ENCODE peak calls at places on chromosome 11, in ten cellular contexts. W, F, Z, D, M, I, E, R, S and K are unnamed samples. For H3K4me1, the result is how much of the 10 kb centered on the place peaks cover.

GRCh38 chr11:68987211-68987610 is 6.4 kb upstream of the MRGPRD start:
- DNase-seq in S (no peak), M (no peak), W (no peak), I (no peak), F (no peak), E (no peak), D (no peak), R (no peak), Z (peak), K (no peak)

GRCh38 chr11:77082838-77083552 is 16.2 kb downstream of the CAPN5 start:
- DNase-seq in R (no peak), Z (peak), I (peak), W (no peak), F (no peak), S (peak), M (peak), D (peak), E (peak), K (no peak)

GRCh38 chr11:95500466-95500865 is 269.5 kb upstream of the SESN3 start:
- DNase-seq in S (no peak), E (no peak), D (no peak), R (no peak), W (no peak), Z (no peak), I (no peak), F (no peak), M (no peak), K (no peak)

GRCh38 chr11:120694706-120695105 is 183.2 kb downstream of the GRIK4 start:
- DNase-seq in Z (no peak), F (no peak), I (no peak), D (no peak), R (no peak), M (peak), W (no peak), S (no peak), E (no peak), K (no peak)

GRCh38 chr11:14336507-14337503 is 22.2 kb downstream of the RRAS2 start:
- DNase-seq in M (no peak), F (no peak), R (peak), Z (no peak), I (peak), E (no peak), S (no peak), W (no peak), D (no peak), K (peak)

GRCh38 chr11:72578541-72578940 is 95.7 kb downstream of the PDE2A start:
- DNase-seq in S (no peak), E (peak), W (no peak), M (no peak), I (no peak), R (no peak), F (no peak), Z (peak), D (no peak), K (no peak)

GRCh38 chr11:65053826-65054503 is 4.4 kb downstream of the NAALADL1 start:
- DNase-seq in Z (no peak), E (no peak), M (peak), S (no peak), I (no peak), F (no peak), D (no peak), R (no peak), W (no peak), K (no peak)

GRCh38 chr11:113994077-113994954 is 19.4 kb downstream of the HTR3A start:
- DNase-seq in D (no peak), F (peak), S (no peak), W (no peak), M (peak), Z (no peak), R (no peak), I (peak), E (no peak), K (no peak)

GRCh38 chr11:110446594-110446993 is 16.8 kb downstream of the FDX1 start:
- DNase-seq in S (no peak), Z (no peak), W (no peak), I (no peak), F (no peak), D (no peak), R (no peak), M (no peak), E (no peak), K (no peak)

GRCh38 chr11:72223615-72224586 is 666 bp upstream of the INPPL1 start:
- DNase-seq in M (peak), D (peak), S (peak), E (peak), R (peak), I (peak), W (no peak), F (no peak), Z (peak), K (peak)

GRCh38 chr11:100632970-100633452 is 54.1 kb upstream of the ARHGAP42 start:
- DNase-seq in M (peak), W (no peak), I (peak), F (peak), E (peak), Z (no peak), S (peak), D (peak), R (no peak), K (peak)

GRCh38 chr11:103529217-103529684 is 420.0 kb downstream of the DYNC2H1 start:
- DNase-seq in W (no peak), Z (no peak), F (no peak), M (no peak), S (no peak), D (no peak), R (no peak), E (no peak), I (peak), K (peak)

GRCh38 chr11:44623716-44624491 is 58.4 kb downstream of the CD82 start:
- DNase-seq in W (no peak), I (no peak), Z (peak), M (no peak), R (no peak), F (peak), E (no peak), D (peak), S (no peak), K (peak)

GRCh38 chr11:123180166-123180565 is 14.9 kb downstream of the CLMP start:
- DNase-seq in I (no peak), E (no peak), S (no peak), W (no peak), R (no peak), F (no peak), D (no peak), Z (no peak), M (no peak), K (no peak)

GRCh38 chr11:10158461-10158860 is 135.6 kb downstream of the SBF2 start:
- DNase-seq in W (no peak), S (no peak), E (no peak), R (no peak), M (no peak), D (no peak), F (no peak), I (no peak), Z (no peak), K (no peak)

GRCh38 chr11:20163778-20164133 is 3.5 kb upstream of the DBX1 start:
- DNase-seq in I (no peak), F (no peak), E (no peak), Z (no peak), M (no peak), S (no peak), D (no peak), W (no peak), R (no peak), K (no peak)

GRCh38 chr11:88202498-88202897 is 27.3 kb upstream of the RAB38 start:
- DNase-seq in R (no peak), D (no peak), F (no peak), W (no peak), S (no peak), M (no peak), Z (no peak), E (no peak), I (no peak), K (no peak)

GRCh38 chr11:117037279-117037951 is 60.8 kb downstream of the SIK3 start:
- DNase-seq in M (peak), S (no peak), I (peak), Z (no peak), D (no peak), R (no peak), W (no peak), F (no peak), E (no peak), K (no peak)

GRCh38 chr11:48193876-48194275 is 22.7 kb upstream of the OR4B1 start:
- DNase-seq in D (no peak), E (no peak), I (peak), W (no peak), S (no peak), F (no peak), M (no peak), Z (no peak), R (no peak), K (no peak)

GRCh38 chr11:82939456-82939855 is 37.9 kb downstream of the DDIAS start:
- DNase-seq in R (no peak), D (no peak), I (no peak), M (no peak), F (no peak), E (no peak), S (no peak), W (no peak), Z (no peak), K (no peak)

GRCh38 chr11:95569207-95569606 is 220.4 kb downstream of the FAM76B start:
- DNase-seq in S (no peak), F (no peak), W (no peak), M (no peak), D (no peak), E (no peak), Z (no peak), R (no peak), I (no peak), K (no peak)

GRCh38 chr11:119168471-119169271 is at the start of gene NLRX1:
- DNase-seq in R (peak), D (peak), W (peak), S (peak), I (peak), Z (peak), E (peak), M (peak), F (peak), K (peak)

GRCh38 chr11:63901660-63902059 is 15.3 kb downstream of the RCOR2 start:
- DNase-seq in R (no peak), S (no peak), F (no peak), W (no peak), D (no peak), E (no peak), M (no peak), Z (no peak), I (peak), K (no peak)

GRCh38 chr11:112881461-112881860 is 79.8 kb upstream of the NCAM1 start:
- DNase-seq in W (no peak), E (peak), F (peak), R (no peak), M (peak), D (peak), Z (peak), S (peak), I (peak), K (peak)

GRCh38 chr11:112470355-112470754 is 209.7 kb upstream of the PLET1 start:
- DNase-seq in S (no peak), R (no peak), W (no peak), M (peak), I (peak), Z (no peak), F (no peak), D (no peak), E (no peak), K (no peak)

GRCh38 chr11:59617876-59618275 is 2.3 kb upstream of the OSBP start:
- DNase-seq in R (no peak), E (no peak), F (no peak), D (no peak), Z (no peak), I (no peak), S (no peak), W (no peak), M (no peak), K (no peak)

GRCh38 chr11:120181446-120181992 is 29.3 kb upstream of the OAF start:
- DNase-seq in F (peak), W (no peak), S (no peak), E (peak), I (no peak), R (no peak), D (no peak), M (no peak), Z (peak), K (no peak)

GRCh38 chr11:71542856-71543743 is 5.1 kb upstream of the KRTAP5-9 start:
- DNase-seq in S (no peak), Z (peak), W (no peak), E (no peak), M (peak), R (no peak), I (no peak), F (no peak), D (no peak), K (no peak)

GRCh38 chr11:695606-696381 is at the start of gene TMEM80:
- DNase-seq in I (peak), W (peak), F (peak), S (peak), E (peak), D (peak), Z (peak), R (peak), M (peak), K (peak)

GRCh38 chr11:693887-694562 is 997 bp downstream of the DEAF1 start:
- DNase-seq in S (peak), F (peak), I (no peak), M (peak), D (peak), W (no peak), Z (peak), E (no peak), R (no peak), K (no peak)

GRCh38 chr11:697028-697491 is 1.4 kb downstream of the TMEM80 start:
- DNase-seq in F (no peak), D (no peak), I (peak), M (no peak), S (peak), W (no peak), R (no peak), Z (no peak), E (no peak), K (no peak)

GRCh38 chr11:694563-695331 is at the start of gene DEAF1:
- DNase-seq in F (peak), D (peak), I (peak), W (peak), R (peak), M (peak), S (peak), E (peak), Z (peak), K (peak)

GRCh38 chr11:695332-695605 is 247 bp upstream of the DEAF1 start:
- DNase-seq in Z (no peak), R (no peak), D (no peak), E (no peak), M (no peak), F (no peak), I (no peak), W (no peak), S (no peak), K (no peak)
- H3K4me1 ChIP-seq in Z (under half), R (under half), D (under half), E (under half), M (under half), F (under half), I (half or more), W (under half), S (under half), K (under half)

GRCh38 chr11:133943950-133944698 is 12.6 kb downstream of the IGSF9B start:
- DNase-seq in I (no peak), E (peak), Z (no peak), W (no peak), F (no peak), M (no peak), D (no peak), S (no peak), R (no peak), K (no peak)

GRCh38 chr11:133947298-133947905 is 9.4 kb downstream of the IGSF9B start:
- DNase-seq in F (no peak), E (peak), M (no peak), D (no peak), Z (no peak), S (no peak), I (peak), W (no peak), R (no peak), K (no peak)

GRCh38 chr11:133945087-133945974 is 11.4 kb downstream of the IGSF9B start:
- DNase-seq in R (no peak), D (no peak), E (no peak), F (no peak), I (no peak), W (no peak), Z (no peak), M (no peak), S (no peak), K (no peak)

GRCh38 chr11:133946541-133947297 is 10.0 kb downstream of the IGSF9B start:
- DNase-seq in I (no peak), F (no peak), W (no peak), S (no peak), D (no peak), R (no peak), E (no peak), M (no peak), Z (peak), K (no peak)

DNA sequence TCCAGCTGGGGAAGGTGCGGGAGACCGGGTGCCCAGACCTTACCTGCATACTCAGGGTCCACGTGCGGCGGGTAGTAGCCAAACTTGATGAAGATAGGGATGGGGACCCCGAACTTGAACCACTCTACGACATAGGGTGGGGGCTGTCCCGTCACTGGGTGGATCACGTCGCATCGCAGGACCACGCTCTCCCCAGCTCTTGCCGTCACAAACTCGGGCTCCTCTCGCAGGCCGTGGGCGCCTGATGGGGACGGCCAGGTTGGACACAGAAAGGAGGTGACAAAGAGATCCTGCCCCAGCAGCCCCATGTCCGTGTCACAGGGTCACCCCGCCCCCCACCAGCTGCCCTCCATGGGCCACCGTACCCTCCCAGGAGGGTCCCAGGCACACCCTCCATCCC is 10.8 kb downstream of the IGSF9B start:
- DNase-seq in W (no peak), M (no peak), F (no peak), D (no peak), I (no peak), R (no peak), Z (no peak), E (no peak), S (no peak), K (no peak)
- H3K4me1 ChIP-seq in W (under half), M (under half), F (under half), D (under half), I (under half), R (under half), Z (under half), E (under half), S (under half), K (under half)

GRCh38 chr11:86208572-86208971 is 36.0 kb upstream of the EED start:
- DNase-seq in S (no peak), M (no peak), W (no peak), Z (no peak), R (no peak), D (no peak), I (no peak), E (no peak), F (no peak), K (no peak)
- H3K4me1 ChIP-seq in S (under half), M (under half), W (under half), Z (under half), R (under half), D (under half), I (under half), E (under half), F (under half), K (under half)

DNA sequence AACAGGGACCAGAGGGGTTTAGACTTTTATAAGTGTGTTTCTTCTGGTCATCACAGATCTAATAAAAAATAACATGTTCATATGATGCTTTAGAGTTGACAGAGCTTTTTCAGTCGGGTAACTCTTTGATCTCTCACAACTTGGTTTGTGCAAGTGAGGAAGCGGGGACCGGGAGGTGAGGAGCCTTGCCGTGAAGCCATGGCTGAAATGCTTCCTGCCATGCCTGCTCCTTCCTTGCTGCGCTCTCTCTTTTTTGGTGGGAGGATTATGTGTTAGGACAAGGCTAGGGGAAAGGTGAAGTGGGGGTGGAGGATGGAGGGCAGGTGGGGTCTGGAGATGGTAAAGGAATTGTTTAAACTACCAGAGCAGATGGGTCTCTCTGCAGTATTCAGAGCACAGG is 23.8 kb downstream of the TEAD1 start:
- DNase-seq in I (no peak), S (no peak), W (no peak), F (no peak), R (no peak), M (no peak), Z (no peak), E (no peak), D (no peak), K (no peak)
- H3K4me1 ChIP-seq in I (under half), S (half or more), W (under half), F (under half), R (half or more), M (under half), Z (under half), E (half or more), D (under half), K (under half)

GRCh38 chr11:21566521-21567100 is 626.3 kb upstream of the ANO5 start:
- DNase-seq in W (no peak), F (no peak), E (no peak), R (no peak), M (no peak), I (no peak), D (no peak), S (no peak), Z (no peak), K (no peak)

GRCh38 chr11:21567628-21568290 is 625.1 kb upstream of the ANO5 start:
- DNase-seq in M (no peak), E (no peak), I (no peak), R (no peak), W (no peak), Z (no peak), D (no peak), S (no peak), F (no peak), K (no peak)

GRCh38 chr11:21564095-21564494 is 628.8 kb upstream of the ANO5 start:
- DNase-seq in I (no peak), W (no peak), D (no peak), Z (no peak), R (no peak), E (no peak), F (no peak), M (no peak), S (no peak), K (no peak)

GRCh38 chr11:21564813-21565212 is 628.1 kb upstream of the ANO5 start:
- DNase-seq in S (no peak), M (no peak), D (no peak), R (no peak), F (no peak), W (no peak), E (no peak), I (no peak), Z (no peak), K (no peak)

GRCh38 chr11:21565283-21565682 is 627.6 kb upstream of the ANO5 start:
- DNase-seq in F (no peak), E (no peak), R (no peak), S (no peak), M (no peak), D (no peak), W (no peak), Z (no peak), I (no peak), K (no peak)
- H3K4me1 ChIP-seq in F (under half), E (under half), R (under half), S (under half), M (under half), D (under half), W (under half), Z (under half), I (under half), K (under half)